ENCODE peak calls at places on chromosomes 7 and 10, in four cellular contexts. One of them, this sample, is unnamed.

GRCh38 chr10:46559231-46559671 is 2.8 kb upstream of the GPRIN2 start:
- DNase-seq in neuronal stem cell: no peak
- DNase-seq in IMR-90: no peak
- DNase-seq in H9: no peak
- DNase-seq in this sample: no peak

GRCh38 chr7:101232141-101232821 is 5.3 kb downstream of the CLDN15 start:
- DNase-seq in neuronal stem cell: no peak
- DNase-seq in IMR-90: no peak
- DNase-seq in H9: peak; percentile 74
- DNase-seq in this sample: peak; percentile 61

GRCh38 chr10:31652038-31652437 is 276.6 kb downstream of the ARHGAP12 start:
- DNase-seq in neuronal stem cell: no peak
- DNase-seq in IMR-90: no peak
- DNase-seq in H9: no peak
- DNase-seq in this sample: no peak

GRCh38 chr10:132148261-132149251 is 38.2 kb upstream of the DPYSL4 start:
- DNase-seq in neuronal stem cell: no peak
- DNase-seq in IMR-90: no peak
- DNase-seq in H9: no peak
- DNase-seq in this sample: no peak

GRCh38 chr7:22549667-22550513 is 49.9 kb upstream of the STEAP1B start:
- DNase-seq in neuronal stem cell: peak; percentile 40
- DNase-seq in IMR-90: peak; percentile 7
- DNase-seq in H9: peak; percentile 95
- DNase-seq in this sample: peak; percentile 90

GRCh38 chr10:60384006-60384405 is 5.7 kb downstream of the ANK3 start:
- DNase-seq in neuronal stem cell: no peak
- DNase-seq in IMR-90: peak; percentile 35
- DNase-seq in H9: no peak
- DNase-seq in this sample: no peak

GRCh38 chr7:69808401-69808800 is 210.1 kb downstream of the AUTS2 start:
- DNase-seq in neuronal stem cell: no peak
- DNase-seq in IMR-90: no peak
- DNase-seq in H9: no peak
- DNase-seq in this sample: no peak

GRCh38 chr10:86968271-86968993 is at the start of gene ADIRF:
- DNase-seq in neuronal stem cell: no peak
- DNase-seq in IMR-90: no peak
- DNase-seq in H9: peak; percentile 37
- DNase-seq in this sample: no peak

GRCh38 chr7:137760111-137760510 is 86.7 kb downstream of the DGKI start:
- DNase-seq in neuronal stem cell: peak; percentile 69
- DNase-seq in IMR-90: no peak
- DNase-seq in H9: peak; percentile 50
- DNase-seq in this sample: peak; percentile 93

GRCh38 chr7:94700926-94701554 is 45.1 kb upstream of the SGCE start:
- DNase-seq in neuronal stem cell: no peak
- DNase-seq in IMR-90: peak; percentile 19
- DNase-seq in H9: no peak
- DNase-seq in this sample: no peak
- H3K79me1 ChIP-seq in neuronal stem cell: no peaks in the 10 kb centered on the region
- H3K79me1 ChIP-seq in IMR-90: no peaks in the 10 kb centered on the region
- H3K79me1 ChIP-seq in H9: no peaks in the 10 kb centered on the region
- H3K79me1 ChIP-seq in this sample: no peaks in the 10 kb centered on the region

DNA sequence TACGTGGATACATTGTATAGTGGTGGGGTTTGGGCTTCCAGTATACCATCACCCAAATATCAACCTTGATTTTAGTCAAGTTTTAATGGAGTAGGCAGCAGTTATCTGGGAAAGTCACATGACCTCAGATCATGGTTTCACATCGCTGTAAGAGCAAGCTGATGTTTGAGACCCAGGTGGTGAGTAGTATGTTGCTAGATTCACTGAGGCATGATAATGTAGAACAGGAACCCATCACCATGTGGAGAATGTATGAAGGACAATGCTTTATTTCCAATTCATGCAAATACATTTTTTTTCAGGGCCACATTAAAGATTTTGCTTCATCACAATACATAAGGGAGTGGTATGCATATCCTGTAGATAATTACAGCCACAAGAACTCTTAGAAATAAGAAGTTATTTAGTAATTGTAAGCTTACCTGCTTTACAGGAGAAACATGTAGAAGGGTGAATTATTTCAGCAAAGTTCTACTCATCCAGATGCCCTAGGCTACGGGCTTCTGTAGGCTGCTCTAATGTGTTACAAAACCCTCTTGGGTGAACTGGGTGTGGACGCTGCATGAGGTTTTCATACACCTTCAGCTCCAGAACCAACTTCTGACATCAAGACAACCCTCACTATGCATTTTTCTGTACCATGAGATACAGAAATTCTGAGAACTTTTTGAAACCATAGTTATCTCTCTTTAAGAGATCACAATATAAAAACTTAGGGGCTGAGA is 27.6 kb upstream of the LAMB4 start:
- DNase-seq in neuronal stem cell: no peak
- DNase-seq in IMR-90: no peak
- DNase-seq in H9: no peak
- DNase-seq in this sample: no peak
- H2AK5ac ChIP-seq in neuronal stem cell: no peak overlapping the region
- H2AK5ac ChIP-seq in IMR-90: no peak overlapping the region
- H2AK5ac ChIP-seq in H9: no peak overlapping the region
- H2AK5ac ChIP-seq in this sample: no peak overlapping the region

GRCh38 chr7:44401692-44402091 is 76.3 kb upstream of the CAMK2B start:
- DNase-seq in neuronal stem cell: no peak
- DNase-seq in IMR-90: no peak
- DNase-seq in H9: peak; percentile 6
- DNase-seq in this sample: no peak
- H3K79me1 ChIP-seq in neuronal stem cell: peaks cover 4% of the 10 kb centered on the region
- H3K79me1 ChIP-seq in IMR-90: peaks cover 84% of the 10 kb centered on the region
- H3K79me1 ChIP-seq in H9: peaks cover 3% of the 10 kb centered on the region
- H3K79me1 ChIP-seq in this sample: peaks cover 14% of the 10 kb centered on the region

GRCh38 chr7:157846281-157846680 is 509.5 kb downstream of the DNAJB6 start:
- DNase-seq in neuronal stem cell: no peak
- DNase-seq in IMR-90: no peak
- DNase-seq in H9: no peak
- DNase-seq in this sample: no peak

GRCh38 chr7:157843336-157844140 is 506.7 kb downstream of the DNAJB6 start:
- DNase-seq in neuronal stem cell: no peak
- DNase-seq in IMR-90: no peak
- DNase-seq in H9: no peak
- DNase-seq in this sample: no peak

GRCh38 chr7:157844611-157845010 is 507.8 kb downstream of the DNAJB6 start:
- DNase-seq in neuronal stem cell: no peak
- DNase-seq in IMR-90: no peak
- DNase-seq in H9: no peak
- DNase-seq in this sample: no peak

GRCh38 chr7:157844141-157844540 is 507.3 kb downstream of the DNAJB6 start:
- DNase-seq in neuronal stem cell: no peak
- DNase-seq in IMR-90: no peak
- DNase-seq in H9: no peak
- DNase-seq in this sample: no peak

GRCh38 chr7:157845203-157845810 is 508.5 kb downstream of the DNAJB6 start:
- DNase-seq in neuronal stem cell: no peak
- DNase-seq in IMR-90: no peak
- DNase-seq in H9: no peak
- DNase-seq in this sample: no peak
- H2AK5ac ChIP-seq in neuronal stem cell: peak overlapping the region; percentile 79
- H2AK5ac ChIP-seq in IMR-90: no peak overlapping the region
- H2AK5ac ChIP-seq in H9: no peak overlapping the region
- H2AK5ac ChIP-seq in this sample: no peak overlapping the region

GRCh38 chr7:33500590-33500989 is 371.2 kb downstream of the BBS9 start:
- DNase-seq in neuronal stem cell: no peak
- DNase-seq in IMR-90: peak; percentile 10
- DNase-seq in H9: no peak
- DNase-seq in this sample: no peak
- H3K79me1 ChIP-seq in neuronal stem cell: no peaks in the 10 kb centered on the region
- H3K79me1 ChIP-seq in IMR-90: no peaks in the 10 kb centered on the region
- H3K79me1 ChIP-seq in H9: peaks cover 2% of the 10 kb centered on the region
- H3K79me1 ChIP-seq in this sample: no peaks in the 10 kb centered on the region

DNA sequence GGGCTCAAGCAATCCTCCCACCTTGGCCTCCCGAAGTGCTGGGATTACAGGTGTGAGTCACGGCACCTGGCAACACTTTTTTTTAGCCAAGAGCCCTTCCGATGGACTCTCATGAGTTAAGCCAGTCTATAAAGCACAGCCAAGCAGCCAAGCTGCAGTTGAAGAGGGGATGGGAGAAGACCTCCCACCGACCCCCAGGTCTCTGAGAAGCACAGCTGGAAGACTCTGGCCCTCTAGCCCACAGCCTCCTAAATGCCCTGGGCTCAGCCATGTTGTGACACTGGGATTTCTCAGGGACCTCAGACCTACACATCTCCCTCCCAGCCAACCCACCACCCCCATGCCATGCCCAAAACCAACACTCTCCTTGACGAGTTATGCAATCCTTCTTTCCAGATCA is 31.1 kb downstream of the CALML3 start:
- DNase-seq in neuronal stem cell: no peak
- DNase-seq in IMR-90: no peak
- DNase-seq in H9: no peak
- DNase-seq in this sample: no peak
- H2AK5ac ChIP-seq in neuronal stem cell: no peak overlapping the region
- H2AK5ac ChIP-seq in IMR-90: peak overlapping the region; percentile 27
- H2AK5ac ChIP-seq in H9: no peak overlapping the region
- H2AK5ac ChIP-seq in this sample: no peak overlapping the region

This sample was measured in mesendoderm.